ENCODE peak calls at places on chromosomes 1 and 21, in five cellular contexts. L is IMR-90, U is K562, G is SK-N-SH, O is GM12878. K is an unnamed sample.

GRCh38 chr1:221664253-221664652 is 77.6 kb downstream of the DUSP10 start:
- DNase-seq in G (no peak), L (no peak), O (no peak), U (no peak), K (no peak)

GRCh38 chr1:87592156-87592555 is 263.5 kb downstream of the LMO4 start:
- DNase-seq in U (no peak), G (no peak), O (peak; percentile 24), L (no peak), K (no peak)

GRCh38 chr1:201192478-201192804 is 1.8 kb downstream of the IGFN1 start:
- DNase-seq in O (no peak), L (no peak), G (no peak), U (no peak), K (no peak)

GRCh38 chr1:150999051-150999674 is 7.5 kb downstream of the MINDY1 start:
- DNase-seq in L (peak; percentile 87), U (peak; percentile 67), O (no peak), G (no peak), K (no peak)

GRCh38 chr1:185850366-185850765 is 116.2 kb downstream of the HMCN1 start:
- DNase-seq in G (no peak), L (peak; percentile 30), O (no peak), U (no peak), K (no peak)

GRCh38 chr1:182974792-182975191 is 21.8 kb upstream of the SHCBP1L start:
- DNase-seq in G (no peak), U (no peak), O (no peak), L (no peak), K (no peak)

GRCh38 chr1:27726173-27726793 is 522 bp downstream of the FAM76A start:
- DNase-seq in G (peak; percentile 84), U (peak; percentile 88), O (no peak), L (peak; percentile 20), K (peak; percentile 49)

GRCh38 chr1:7967206-7967605 is 5.7 kb downstream of the PARK7 start:
- DNase-seq in U (no peak), G (no peak), O (no peak), L (no peak), K (no peak)

GRCh38 chr1:200971428-200971903 is 52.0 kb downstream of the KIF21B start:
- DNase-seq in O (peak; percentile 25), L (no peak), U (no peak), G (no peak), K (no peak)

GRCh38 chr1:25707280-25708016 is 90.9 kb downstream of the MAN1C1 start:
- DNase-seq in G (peak; percentile 80), L (peak; percentile 40), U (no peak), O (no peak), K (no peak)

GRCh38 chr1:31866450-31866801 is 50.6 kb upstream of the SPOCD1 start:
- DNase-seq in G (no peak), U (peak; percentile 52), L (no peak), O (no peak), K (no peak)

GRCh38 chr1:22051607-22052114 is 848 bp upstream of the CDC42 start:
- DNase-seq in L (no peak), O (no peak), U (no peak), G (no peak), K (no peak)

GRCh38 chr1:22050330-22050729 is 2.2 kb upstream of the CDC42 start:
- DNase-seq in G (no peak), L (no peak), O (no peak), U (no peak), K (no peak)

GRCh38 chr1:22045604-22046228 is 6.8 kb upstream of the CDC42 start:
- DNase-seq in L (no peak), G (no peak), O (no peak), U (no peak), K (no peak)

GRCh38 chr1:22044690-22045420 is 7.7 kb upstream of the CDC42 start:
- DNase-seq in L (peak; percentile 69), U (no peak), O (no peak), G (no peak), K (no peak)

GRCh38 chr1:22048351-22049192 is 3.9 kb upstream of the CDC42 start:
- DNase-seq in L (peak; percentile 18), O (peak; percentile 75), U (peak; percentile 91), G (no peak), K (peak; percentile 85)
- TF ChIP-seq MXI1 in L (no peak), O (no peak), U (no peak), G (no peak), K (peak; percentile 57)

DNA sequence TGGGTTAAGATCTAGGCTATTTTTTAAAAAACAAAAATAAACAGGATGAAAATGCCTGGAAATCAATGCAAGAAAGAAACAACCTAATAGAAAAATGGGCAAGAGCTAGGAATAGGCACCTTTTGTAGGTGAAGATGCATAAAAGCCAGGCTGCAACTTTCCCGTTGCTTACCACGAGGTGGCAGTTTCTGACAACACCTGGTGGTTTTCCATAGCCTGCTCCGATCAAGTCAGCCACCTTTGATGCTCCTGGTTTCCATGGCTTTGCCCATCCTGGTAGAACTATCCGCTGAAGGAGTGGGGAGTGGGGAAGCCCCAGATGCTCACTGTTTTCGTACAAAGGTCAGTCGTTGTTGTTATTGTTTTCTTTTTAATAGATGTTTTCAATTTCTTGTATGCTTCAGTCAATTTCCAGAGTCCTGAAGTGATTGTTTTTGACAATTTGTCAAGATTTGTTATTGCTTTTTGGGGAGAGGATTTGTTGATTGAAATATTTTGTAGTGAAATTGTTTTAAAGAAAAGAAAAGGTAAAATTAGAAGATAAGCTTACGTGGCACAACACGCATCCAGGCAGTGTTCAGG is 24.1 kb downstream of the UBE2Q1 start:
- DNase-seq in U (peak; percentile 64), G (peak; percentile 71), O (no peak), L (peak; percentile 22), K (peak; percentile 59)
- TF ChIP-seq MXI1 in U (no peak), G (no peak), O (no peak), L (no peak), K (no peak)

DNA sequence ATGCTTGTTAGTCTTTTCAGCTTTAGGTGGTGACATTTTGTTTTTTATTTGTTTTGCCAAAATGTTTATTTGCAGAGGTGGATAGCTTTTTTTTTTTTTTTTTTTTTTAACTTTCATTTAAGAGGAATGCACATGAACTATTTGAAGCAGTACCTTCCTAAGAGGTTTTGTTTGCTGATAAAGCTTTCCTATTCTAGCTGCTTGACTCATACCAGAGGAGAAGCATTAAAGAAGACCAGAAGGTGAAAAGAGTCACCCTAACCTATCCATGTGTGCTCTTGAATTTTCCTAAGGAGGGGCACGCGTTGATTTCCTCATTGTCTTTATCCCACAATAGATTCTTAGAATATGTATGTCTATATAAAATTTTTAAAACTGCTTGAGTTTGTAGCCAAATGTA is 57.7 kb downstream of the PRDM2 start:
- DNase-seq in L (no peak), U (no peak), O (no peak), G (no peak), K (no peak)
- TF ChIP-seq MXI1 in L (no peak), U (no peak), O (no peak), G (no peak), K (no peak)

GRCh38 chr1:58986996-58987767 is 203.3 kb upstream of the JUN start:
- DNase-seq in G (no peak), U (no peak), L (peak; percentile 8), O (no peak), K (no peak)
- TF ChIP-seq MXI1 in G (no peak), U (no peak), L (no peak), O (no peak), K (no peak)

DNA sequence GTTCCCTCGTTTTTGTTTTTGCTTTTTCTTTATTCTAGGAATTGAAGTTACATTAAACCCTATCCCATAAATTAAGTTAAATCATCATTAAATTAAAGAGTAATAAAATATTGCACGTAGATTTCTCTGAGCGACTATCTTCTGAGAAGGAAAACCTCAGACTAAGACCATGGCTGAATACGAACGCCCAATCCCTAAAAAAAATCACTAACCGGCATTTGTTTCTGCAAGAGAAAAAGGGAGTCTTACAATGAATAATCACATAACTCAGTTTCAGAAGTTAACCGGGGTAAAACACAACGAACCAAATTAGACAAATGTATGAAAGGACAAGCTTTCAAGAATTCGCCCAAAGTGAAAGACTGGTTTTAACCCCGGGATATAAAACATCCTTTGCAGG is 1.3 kb downstream of the PIK3R3 start:
- DNase-seq in O (no peak), U (no peak), G (no peak), L (peak; percentile 28), K (no peak)
- TF ChIP-seq MXI1 in O (no peak), U (no peak), G (no peak), L (no peak), K (no peak)

GRCh38 chr1:207424570-207425131 is 29.5 kb upstream of the CR2 start:
- DNase-seq in G (no peak), O (no peak), L (no peak), U (no peak), K (no peak)

GRCh38 chr1:207429963-207430362 is 24.2 kb upstream of the CR2 start:
- DNase-seq in O (peak; percentile 70), U (no peak), G (no peak), L (no peak), K (no peak)

GRCh38 chr1:207430602-207431001 is 23.5 kb upstream of the CR2 start:
- DNase-seq in O (peak; percentile 73), G (no peak), L (no peak), U (no peak), K (no peak)

GRCh38 chr1:207428783-207429182 is 25.3 kb upstream of the CR2 start:
- DNase-seq in G (no peak), U (no peak), O (no peak), L (no peak), K (no peak)

DNA sequence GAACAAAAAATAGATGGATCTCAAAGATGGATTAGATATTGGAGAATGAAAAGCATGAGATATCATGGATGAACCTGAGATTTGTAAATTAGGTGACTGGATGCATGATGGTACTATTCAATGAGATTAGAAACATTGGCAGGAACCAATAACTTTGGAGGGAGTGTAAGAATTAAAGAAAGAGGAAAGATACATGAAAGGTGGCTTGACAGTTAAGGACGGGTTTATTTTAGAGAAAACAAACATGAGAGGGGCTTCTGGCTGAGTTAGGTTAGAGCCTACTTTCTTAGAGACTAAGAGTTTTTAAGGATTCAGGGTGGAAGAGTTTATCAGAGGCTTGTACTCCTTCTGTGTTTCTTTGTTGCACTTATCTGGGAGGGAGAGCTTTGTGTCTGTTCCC is 26.3 kb upstream of the CR2 start:
- DNase-seq in U (no peak), G (no peak), L (no peak), O (no peak), K (no peak)
- TF ChIP-seq MXI1 in U (no peak), G (no peak), L (no peak), O (no peak), K (no peak)

GRCh38 chr1:97507863-97508262 is 413.0 kb downstream of the DPYD start:
- DNase-seq in O (no peak), U (no peak), G (no peak), L (no peak), K (no peak)
- TF ChIP-seq MXI1 in O (no peak), U (no peak), G (no peak), L (no peak), K (no peak)

GRCh38 chr21:19181604-19182140 is 778.1 kb upstream of the TMPRSS15 start:
- DNase-seq in U (no peak), O (no peak), L (no peak), G (no peak), K (no peak)
- TF ChIP-seq MXI1 in U (no peak), O (no peak), L (no peak), G (no peak), K (no peak)

GRCh38 chr1:165894591-165894990 is 67.2 kb downstream of the UCK2 start:
- DNase-seq in G (no peak), O (no peak), L (peak; percentile 64), U (no peak), K (no peak)
- TF ChIP-seq MXI1 in G (no peak), O (no peak), L (no peak), U (no peak), K (no peak)

K was measured in HepG2.